ENCODE peak calls at places on chromosomes 4 and X, in five cellular contexts. Y is left cardiac atrium; R is dermis blood vessel endothelial cell; O is transverse colon; Z is stimulated activated CD4-positive, alpha-beta T cell treated with anti-CD3 and anti-CD28 coated beads, Interleukin-4, amount 100 ng/mL, for 1 hour. N is an unnamed sample.

GRCh38 chr4:6162885-6163284 is 37.5 kb downstream of the JAKMIP1 start:
- DNase-seq in Y (no peak), R (no peak), O (no peak), Z (no peak), N (no peak)

GRCh38 chr4:21097026-21097425 is 396.8 kb downstream of the PACRGL start:
- DNase-seq in Y (no peak), R (peak; percentile 74), O (no peak), Z (no peak), N (no peak)

GRCh38 chr4:14167876-14168510 is 540.5 kb upstream of the BOD1L1 start:
- DNase-seq in Y (no peak), R (no peak), O (no peak), Z (no peak), N (no peak)

GRCh38 chrX:154378059-154378798 is 866 bp upstream of the EMD start:
- DNase-seq in Y (peak; percentile 74), R (peak; percentile 57), O (peak; percentile 61), Z (peak; percentile 30), N (peak; percentile 70)

GRCh38 chr4:73822389-73822788 is 14.1 kb upstream of the CXCL6 start:
- DNase-seq in Y (no peak), R (no peak), O (no peak), Z (no peak), N (no peak)

GRCh38 chrX:18833071-18833731 is 125.8 kb downstream of the PPEF1 start:
- DNase-seq in Y (peak; percentile 49), R (no peak), O (no peak), Z (no peak), N (no peak)

GRCh38 chrX:69024931-69025330 is 140.3 kb downstream of the PJA1 start:
- DNase-seq in Y (peak; percentile 78), R (peak; percentile 23), O (peak; percentile 73), Z (no peak), N (peak; percentile 78)

GRCh38 chr4:26356067-26356466 is 35.3 kb downstream of the RBPJ start:
- DNase-seq in Y (no peak), R (no peak), O (no peak), Z (no peak), N (no peak)

GRCh38 chrX:104112326-104112951 is at the start of gene ZCCHC18:
- DNase-seq in Y (peak; percentile 60), R (peak; percentile 71), O (peak; percentile 38), Z (peak; percentile 30), N (peak; percentile 28)

GRCh38 chr4:73676881-73677323 is 56.7 kb upstream of the RASSF6 start:
- DNase-seq in Y (no peak), R (peak; percentile 75), O (no peak), Z (no peak), N (no peak)

GRCh38 chrX:65528705-65529340 is 5.8 kb downstream of the LAS1L start:
- DNase-seq in Y (peak; percentile 35), R (peak; percentile 49), O (peak; percentile 60), Z (peak; percentile 43), N (peak; percentile 61)

GRCh38 chrX:117854806-117855205 is 261.8 kb downstream of the KLHL13 start:
- DNase-seq in Y (no peak), R (no peak), O (no peak), Z (no peak), N (no peak)

GRCh38 chrX:116961872-116962582 is 499.3 kb upstream of the CT83 start:
- DNase-seq in Y (no peak), R (no peak), O (no peak), Z (no peak), N (no peak)

GRCh38 chr4:1233641-1234277 is 15.2 kb downstream of the CTBP1 start:
- DNase-seq in Y (peak; percentile 45), R (peak; percentile 61), O (no peak), Z (no peak), N (no peak)

GRCh38 chr4:102693266-102693850 is 67.4 kb downstream of the MANBA start:
- DNase-seq in Y (no peak), R (no peak), O (no peak), Z (no peak), N (no peak)

GRCh38 chrX:10173331-10173900 is 16.6 kb downstream of the CLCN4 start:
- DNase-seq in Y (peak; percentile 67), R (peak; percentile 85), O (no peak), Z (no peak), N (peak; percentile 35)

GRCh38 chr4:1401409-1402020 is 4.7 kb downstream of the NKX1-1 start:
- DNase-seq in Y (no peak), R (no peak), O (no peak), Z (no peak), N (peak; percentile 15)

GRCh38 chrX:48997865-48998264 is 4.2 kb downstream of the GRIPAP1 start:
- DNase-seq in Y (no peak), R (no peak), O (no peak), Z (no peak), N (no peak)

GRCh38 chrX:134692990-134693389 is 34.7 kb upstream of the PLAC1 start:
- DNase-seq in Y (no peak), R (peak; percentile 33), O (no peak), Z (no peak), N (no peak)

GRCh38 chr4:23959401-23960148 is 69.7 kb upstream of the PPARGC1A start:
- DNase-seq in Y (no peak), R (no peak), O (no peak), Z (no peak), N (no peak)

GRCh38 chr4:4558881-4559280 is 17.0 kb upstream of the STX18 start:
- DNase-seq in Y (no peak), R (no peak), O (no peak), Z (no peak), N (no peak)

N was measured in stomach.